ENCODE peak calls at places on chromosomes 11 and 22, in nine cellular contexts. G, X, D, E, B, P, W, A and C are unnamed samples.
A peak's percentile ranks its signal among the peaks of the same experiment; 100 is the strongest.

GRCh38 chr22:17896552-17896951 is 122.3 kb upstream of the BID start:
- DNase-seq in E (no peak), P (no peak), B (no peak), X (no peak), D (no peak), W (peak; percentile 71), G (no peak), A (no peak), C (no peak)

GRCh38 chr22:38272373-38273134 is at the start of gene TMEM184B:
- DNase-seq in X (no peak), E (peak; percentile 88), A (peak; percentile 83), W (no peak), P (peak; percentile 49), D (peak; percentile 64), B (no peak), G (no peak), C (peak; percentile 88)

GRCh38 chr22:50673231-50674126 is 856 bp downstream of the SHANK3 start:
- DNase-seq in A (no peak), B (no peak), P (no peak), G (no peak), E (no peak), X (no peak), W (no peak), D (no peak), C (peak; percentile 67)

GRCh38 chr11:87299041-87299481 is 261.3 kb downstream of the TMEM135 start:
- DNase-seq in P (no peak), X (no peak), W (no peak), E (no peak), A (no peak), G (no peak), D (no peak), B (no peak), C (no peak)

GRCh38 chr11:117907276-117908110 is 21.7 kb downstream of the TMPRSS13 start:
- DNase-seq in D (no peak), W (peak; percentile 62), A (peak; percentile 59), P (no peak), B (peak; percentile 31), G (peak; percentile 32), X (peak; percentile 83), E (peak; percentile 91), C (peak; percentile 81)

GRCh38 chr11:57403176-57404147 is 13.0 kb upstream of the PRG2 start:
- DNase-seq in E (no peak), G (no peak), X (no peak), A (no peak), W (no peak), P (no peak), B (no peak), D (no peak), C (no peak)

GRCh38 chr22:32312748-32313147 is 44.9 kb upstream of the RFPL3 start:
- DNase-seq in E (no peak), A (no peak), D (no peak), W (no peak), G (no peak), B (no peak), P (no peak), X (no peak), C (no peak)

GRCh38 chr22:32617271-32617670 is 142.7 kb downstream of the FBXO7 start:
- DNase-seq in P (no peak), E (no peak), A (no peak), G (peak; percentile 46), B (peak; percentile 31), D (no peak), W (no peak), X (no peak), C (no peak)

GRCh38 chr22:19121631-19122142 is 525 bp downstream of the DGCR2 start:
- DNase-seq in E (peak; percentile 61), W (no peak), A (peak; percentile 53), B (no peak), G (no peak), P (no peak), X (no peak), D (no peak), C (no peak)

GRCh38 chr22:30204742-30205111 is 41.8 kb downstream of the LIF start:
- DNase-seq in B (peak; percentile 83), G (peak; percentile 63), X (no peak), A (no peak), W (no peak), D (no peak), E (no peak), P (no peak), C (no peak)

GRCh38 chr11:80638296-80638695 is 1197.5 kb upstream of the TENM4 start:
- DNase-seq in W (no peak), E (no peak), B (no peak), P (no peak), A (no peak), X (peak; percentile 83), D (no peak), G (no peak), C (no peak)

GRCh38 chr22:26168199-26168915 is 905 bp upstream of the SEZ6L start:
- DNase-seq in W (no peak), G (no peak), B (no peak), E (no peak), X (no peak), A (no peak), P (no peak), D (no peak), C (no peak)

GRCh38 chr22:41830174-41830573 is 2.7 kb upstream of the SREBF2 start:
- DNase-seq in G (no peak), B (no peak), E (no peak), D (no peak), P (no peak), A (no peak), W (no peak), X (no peak), C (no peak)

GRCh38 chr11:68503281-68503687 is 42.7 kb downstream of the PPP6R3 start:
- DNase-seq in G (no peak), D (no peak), A (no peak), W (no peak), B (no peak), P (no peak), X (no peak), E (no peak), C (no peak)

GRCh38 chr22:29587938-29588699 is 7.2 kb upstream of the NIPSNAP1 start:
- DNase-seq in X (peak; percentile 55), W (no peak), G (peak; percentile 32), E (no peak), B (peak; percentile 70), D (no peak), A (peak; percentile 18), P (peak; percentile 43), C (no peak)

GRCh38 chr22:37433786-37434185 is 6.5 kb upstream of the ELFN2 start:
- DNase-seq in D (no peak), B (no peak), P (no peak), X (no peak), G (no peak), W (no peak), E (no peak), A (no peak), C (no peak)

GRCh38 chr11:12158926-12159325 is 48.5 kb downstream of the MICAL2 start:
- DNase-seq in G (no peak), B (no peak), X (no peak), E (no peak), P (no peak), W (no peak), D (no peak), A (no peak), C (no peak)

GRCh38 chr11:121070951-121071350 is 30.1 kb upstream of the TECTA start:
- DNase-seq in P (no peak), X (no peak), A (no peak), G (no peak), D (no peak), W (no peak), B (no peak), E (no peak), C (no peak)

GRCh38 chr11:17783878-17784277 is 49.3 kb downstream of the KCNC1 start:
- DNase-seq in D (no peak), P (no peak), A (no peak), E (no peak), W (no peak), G (no peak), B (no peak), X (no peak), C (no peak)

GRCh38 chr11:70580036-70580805 is 181.9 kb downstream of the CTTN start:
- DNase-seq in E (peak; percentile 55), A (no peak), G (no peak), B (no peak), D (no peak), X (no peak), W (no peak), P (no peak), C (no peak)

GRCh38 chr22:26550498-26551033 is 38.3 kb upstream of the TFIP11 start:
- DNase-seq in W (no peak), G (peak; percentile 90), B (peak; percentile 87), P (peak; percentile 26), E (no peak), A (no peak), D (no peak), X (no peak), C (no peak)

GRCh38 chr22:35631597-35631996 is 14.5 kb upstream of the MB start:
- DNase-seq in B (no peak), P (no peak), D (no peak), E (no peak), G (no peak), W (peak; percentile 16), A (peak; percentile 69), X (no peak), C (no peak)

GRCh38 chr22:45199723-45200122 is 36.0 kb downstream of the NUP50 start:
- DNase-seq in X (no peak), A (no peak), P (no peak), B (no peak), G (no peak), D (no peak), E (no peak), W (no peak), C (no peak)

GRCh38 chr22:22768885-22769284 is 118.7 kb upstream of the IGLL5 start:
- DNase-seq in A (no peak), G (no peak), B (no peak), P (no peak), E (peak; percentile 33), W (no peak), X (no peak), D (no peak), C (peak; percentile 32)

GRCh38 chr11:11969380-11970215 is 38.8 kb downstream of the DKK3 start:
- DNase-seq in W (no peak), X (no peak), A (no peak), P (no peak), G (no peak), E (no peak), B (no peak), D (no peak), C (peak; percentile 55)

GRCh38 chr11:10942621-10943020 is 84.8 kb upstream of the ZBED5 start:
- DNase-seq in W (no peak), G (no peak), P (no peak), A (no peak), E (no peak), B (no peak), D (no peak), X (no peak), C (no peak)

GRCh38 chr11:1913271-1914060 is 6.0 kb upstream of the TNNT3 start:
- DNase-seq in B (no peak), P (no peak), G (no peak), X (no peak), W (no peak), D (no peak), A (no peak), E (no peak), C (no peak)

GRCh38 chr11:99268895-99269294 is 248.1 kb downstream of the CNTN5 start:
- DNase-seq in D (no peak), B (no peak), A (no peak), G (no peak), X (no peak), E (no peak), P (no peak), W (no peak), C (no peak)

GRCh38 chr11:61273151-61274078 is 21.7 kb downstream of the VWCE start:
- DNase-seq in W (no peak), E (no peak), P (no peak), G (no peak), A (no peak), D (no peak), X (no peak), B (no peak), C (no peak)

GRCh38 chr22:35311551-35311999 is 11.9 kb downstream of the TOM1 start:
- DNase-seq in A (no peak), G (no peak), D (no peak), X (no peak), B (no peak), E (no peak), W (no peak), P (no peak), C (no peak)

GRCh38 chr11:20022363-20023081 is 137.8 kb downstream of the DBX1 start:
- DNase-seq in W (peak; percentile 46), D (no peak), E (no peak), X (no peak), G (no peak), B (no peak), P (no peak), A (peak; percentile 5), C (no peak)